ENCODE peak calls at places on chromosomes 12 and 14, in seven cellular contexts. P, V, D, M, Y, H and C are unnamed samples.

GRCh38 chr12:113622410-113622809 is 150.7 kb upstream of the LHX5 start:
- DNase-seq in P (no peak), V (no peak), D (no peak), M (peak; percentile 64), Y (no peak), H (no peak), C (no peak)

GRCh38 chr12:24562761-24563392 is 386.0 kb downstream of the BCAT1 start:
- DNase-seq in P (no peak), V (peak; percentile 80), D (peak; percentile 70), M (peak; percentile 87), Y (peak; percentile 8), H (peak; percentile 16), C (no peak)

GRCh38 chr12:64746663-64747062 is 12.5 kb downstream of the GNS start:
- DNase-seq in P (no peak), V (no peak), D (no peak), M (no peak), Y (no peak), H (no peak), C (no peak)

GRCh38 chr12:49432616-49433015 is 65.4 kb downstream of the SPATS2 start:
- DNase-seq in P (no peak), V (no peak), D (no peak), M (no peak), Y (no peak), H (no peak), C (no peak)

GRCh38 chr14:41302776-41303175 is 303.9 kb upstream of the LRFN5 start:
- DNase-seq in P (no peak), V (no peak), D (no peak), M (no peak), Y (no peak), H (no peak), C (no peak)

GRCh38 chr12:118964988-118965387 is 16.4 kb upstream of the SRRM4 start:
- DNase-seq in P (no peak), V (no peak), D (no peak), M (no peak), Y (no peak), H (no peak), C (peak; percentile 32)

GRCh38 chr12:3534511-3534910 is 43.5 kb downstream of the PRMT8 start:
- DNase-seq in P (no peak), V (no peak), D (no peak), M (peak; percentile 43), Y (no peak), H (no peak), C (peak; percentile 67)

GRCh38 chr14:20615996-20616395 is 24.8 kb upstream of the RNASE12 start:
- DNase-seq in P (no peak), V (no peak), D (no peak), M (no peak), Y (no peak), H (no peak), C (no peak)

GRCh38 chr12:68306564-68306963 is 25.6 kb downstream of the MDM1 start:
- DNase-seq in P (no peak), V (no peak), D (no peak), M (no peak), Y (no peak), H (no peak), C (no peak)

GRCh38 chr12:113766880-113767878 is 198.9 kb downstream of the RBM19 start:
- DNase-seq in P (no peak), V (no peak), D (no peak), M (no peak), Y (peak; percentile 64), H (no peak), C (no peak)

GRCh38 chr12:70214972-70215617 is 28.1 kb upstream of the CNOT2 start:
- DNase-seq in P (no peak), V (no peak), D (no peak), M (no peak), Y (no peak), H (no peak), C (no peak)

GRCh38 chr12:3464561-3464960 is 26.4 kb upstream of the PRMT8 start:
- DNase-seq in P (no peak), V (no peak), D (no peak), M (no peak), Y (no peak), H (no peak), C (no peak)

GRCh38 chr12:47349770-47350408 is 270.1 kb upstream of the AMIGO2 start:
- DNase-seq in P (no peak), V (no peak), D (no peak), M (no peak), Y (no peak), H (no peak), C (no peak)

GRCh38 chr12:44405267-44405666 is 470.8 kb downstream of the NELL2 start:
- DNase-seq in P (no peak), V (no peak), D (no peak), M (no peak), Y (no peak), H (no peak), C (no peak)

GRCh38 chr14:88841741-88842140 is 17.3 kb downstream of the TTC8 start:
- DNase-seq in P (no peak), V (no peak), D (no peak), M (no peak), Y (no peak), H (no peak), C (no peak)

GRCh38 chr14:39988939-39989338 is 556.7 kb upstream of the FBXO33 start:
- DNase-seq in P (no peak), V (no peak), D (no peak), M (no peak), Y (peak; percentile 57), H (no peak), C (no peak)

GRCh38 chr14:104589338-104590195 is 10.0 kb downstream of the C14orf180 start:
- DNase-seq in P (no peak), V (no peak), D (no peak), M (no peak), Y (no peak), H (no peak), C (no peak)

GRCh38 chr12:67223225-67223624 is 45.9 kb upstream of the CAND1 start:
- DNase-seq in P (no peak), V (no peak), D (no peak), M (no peak), Y (no peak), H (no peak), C (no peak)

GRCh38 chr12:52338241-52338960 is 17.2 kb upstream of the KRT83 start:
- DNase-seq in P (no peak), V (no peak), D (no peak), M (no peak), Y (no peak), H (no peak), C (no peak)

GRCh38 chr12:14948672-14949071 is 10.3 kb upstream of the ERP27 start:
- DNase-seq in P (no peak), V (no peak), D (no peak), M (no peak), Y (peak; percentile 44), H (peak; percentile 34), C (no peak)

GRCh38 chr14:56117765-56118610 is at the start of gene PELI2:
- DNase-seq in P (peak; percentile 86), V (peak; percentile 91), D (peak; percentile 89), M (peak; percentile 96), Y (peak; percentile 65), H (peak; percentile 81), C (no peak)

GRCh38 chr14:34733245-34733644 is 18.9 kb upstream of the CFL2 start:
- DNase-seq in P (no peak), V (no peak), D (no peak), M (no peak), Y (no peak), H (no peak), C (no peak)

GRCh38 chr12:113504917-113505316 is 33.2 kb upstream of the LHX5 start:
- DNase-seq in P (no peak), V (no peak), D (no peak), M (no peak), Y (no peak), H (no peak), C (no peak)

GRCh38 chr14:77376771-77377501 is at the start of the genes SAMD15 and TMED8:
- DNase-seq in P (peak; percentile 82), V (peak; percentile 91), D (peak; percentile 86), M (peak; percentile 95), Y (peak; percentile 89), H (peak; percentile 84), C (no peak)
- TF ChIP-seq POLR2A in P (no peak), V (no peak), D (no peak), M (no peak), Y (peak; percentile 29), H (no peak), C (no peak)

DNA sequence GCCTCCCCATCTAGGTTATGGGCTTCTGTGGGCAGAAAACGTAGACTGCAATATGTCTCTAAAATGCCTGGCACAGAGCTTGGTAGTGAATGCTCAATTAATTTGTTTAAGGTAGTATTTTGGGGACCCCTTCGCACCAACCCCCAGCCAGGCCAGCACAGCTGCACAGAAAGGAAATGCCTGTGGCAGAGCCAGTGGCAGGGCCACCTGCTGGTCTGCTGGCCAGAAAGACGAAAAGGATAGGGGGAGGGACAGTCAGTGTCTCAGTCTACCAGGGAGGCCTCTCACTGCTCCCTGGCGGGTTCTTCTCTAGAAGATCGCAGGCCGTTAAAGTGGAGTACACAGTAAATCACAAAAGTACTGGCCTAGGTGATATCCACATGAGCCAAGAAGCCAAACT is 3.5 kb downstream of the RAB15 start:
- DNase-seq in P (no peak), V (no peak), D (no peak), M (no peak), Y (no peak), H (no peak), C (no peak)
- TF ChIP-seq CTCF in P (no peak), V (no peak), D (no peak), M (no peak), Y (no peak), H (no peak), C (no peak)

DNA sequence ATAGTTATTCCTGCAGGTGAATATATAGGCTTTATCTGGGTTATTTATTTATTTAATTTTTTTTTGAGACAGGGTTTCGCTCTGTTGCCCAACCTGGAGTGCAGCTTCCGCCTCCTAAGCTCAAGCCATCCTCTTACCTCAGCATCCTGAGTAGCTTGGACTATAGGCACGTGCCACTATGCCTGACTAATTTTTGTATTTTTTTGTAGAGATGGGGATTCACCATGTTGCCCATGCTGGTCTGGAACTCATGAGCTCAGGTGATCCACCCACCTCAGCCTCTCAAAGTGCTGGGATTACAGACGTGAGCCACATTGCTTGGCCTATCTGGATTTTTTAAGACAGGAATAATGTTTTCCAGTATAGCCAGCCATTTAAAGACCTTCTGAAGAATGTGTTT is 2.0 kb downstream of the RAN start:
- DNase-seq in P (no peak), V (no peak), D (no peak), M (no peak), Y (no peak), H (no peak), C (no peak)
- TF ChIP-seq POLR2A in P (no peak), V (no peak), D (no peak), M (no peak), Y (no peak), H (no peak), C (no peak)

DNA sequence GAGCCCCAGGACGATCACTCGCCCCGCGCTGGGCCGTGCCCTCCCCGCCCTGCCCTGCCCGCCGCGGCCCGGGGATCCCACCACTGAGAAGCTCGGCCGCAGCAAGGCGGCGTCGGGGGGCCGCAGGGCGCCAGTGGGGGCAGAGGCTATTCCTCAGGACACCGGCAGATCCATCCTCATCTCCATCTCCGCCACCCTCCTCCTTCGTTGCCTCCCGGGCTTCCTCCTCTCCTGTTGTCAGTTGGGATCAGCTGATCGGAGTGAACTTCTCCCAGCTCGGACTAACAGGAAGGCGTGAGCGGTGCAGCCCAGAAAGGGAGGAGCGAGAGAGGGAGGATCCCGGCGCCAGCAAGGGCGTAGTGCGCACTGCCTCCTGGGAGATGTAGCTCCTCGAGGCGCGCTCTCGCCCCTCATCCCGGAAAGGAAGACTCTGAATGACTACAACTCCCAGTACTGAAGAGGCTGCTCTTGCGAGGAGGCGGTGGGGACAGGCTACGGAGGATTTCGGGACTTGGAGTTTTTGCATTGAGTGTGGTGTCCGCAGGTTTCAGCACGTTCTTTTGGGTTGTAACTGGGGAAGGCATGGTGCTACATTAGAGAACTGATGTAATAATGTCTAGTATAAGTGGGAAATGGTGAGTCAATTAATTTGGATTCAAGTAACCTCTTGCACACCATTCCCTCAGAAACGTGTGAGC is at the start of gene ZFYVE1:
- DNase-seq in P (peak; percentile 97), V (peak; percentile 96), D (peak; percentile 98), M (peak; percentile 99), Y (peak; percentile 98), H (peak; percentile 97), C (peak; percentile 99)
- TF ChIP-seq CTCF in P (no peak), V (no peak), D (no peak), M (no peak), Y (no peak), H (no peak), C (no peak)